ENCODE peak calls at places on chromosomes 4 and X, in seven cellular contexts. C, S, R, Q, N, J and O are unnamed samples.

GRCh38 chr4:147477439-147477838 is 3.5 kb upstream of the EDNRA start:
- DNase-seq in Q (no peak), N (no peak), J (no peak), S (no peak), C (no peak), R (no peak), O (no peak)

GRCh38 chr4:139223682-139224317 is 46.8 kb upstream of the ELF2 start:
- DNase-seq in N (peak), J (no peak), C (peak), R (no peak), Q (peak), S (no peak), O (no peak)

GRCh38 chr4:165966833-165967232 is 93.8 kb downstream of the TLL1 start:
- DNase-seq in Q (no peak), C (no peak), R (no peak), N (no peak), J (no peak), S (no peak), O (no peak)

GRCh38 chr4:43456383-43456782 is 563.9 kb downstream of the GRXCR1 start:
- DNase-seq in C (no peak), J (no peak), N (no peak), S (no peak), Q (no peak), R (no peak), O (no peak)

GRCh38 chr4:109947918-109948317 is 35.2 kb downstream of the EGF start:
- DNase-seq in C (no peak), J (no peak), R (no peak), Q (no peak), N (no peak), S (no peak), O (no peak)

GRCh38 chr4:8703401-8703696 is 110.8 kb downstream of the CPZ start:
- DNase-seq in Q (no peak), C (peak), S (no peak), N (no peak), J (peak), R (peak), O (no peak)

GRCh38 chrX:153321381-153322105 is at the start of gene PNMA6F:
- DNase-seq in S (no peak), Q (no peak), N (no peak), R (no peak), J (no peak), C (no peak), O (no peak)

GRCh38 chrX:39016551-39016950 is 215.3 kb downstream of the MID1IP1 start:
- DNase-seq in C (no peak), J (no peak), N (no peak), R (peak), Q (no peak), S (no peak), O (no peak)

GRCh38 chrX:46903458-46904242 is 8.6 kb upstream of the JADE3 start:
- DNase-seq in J (peak), R (peak), S (peak), N (peak), C (peak), Q (peak), O (peak)
- TF ChIP-seq CTCF in J (peak), R (peak), S (no peak), N (peak), C (peak), Q (peak), O (peak)

GRCh38 chrX:115894087-115894486 is 276.5 kb upstream of the AGTR2 start:
- DNase-seq in N (peak), R (no peak), S (no peak), Q (no peak), J (no peak), C (no peak), O (no peak)
- H3K4me3 ChIP-seq in N (no peak), R (no peak), S (no peak), Q (no peak), J (no peak), C (no peak), O (no peak)

DNA sequence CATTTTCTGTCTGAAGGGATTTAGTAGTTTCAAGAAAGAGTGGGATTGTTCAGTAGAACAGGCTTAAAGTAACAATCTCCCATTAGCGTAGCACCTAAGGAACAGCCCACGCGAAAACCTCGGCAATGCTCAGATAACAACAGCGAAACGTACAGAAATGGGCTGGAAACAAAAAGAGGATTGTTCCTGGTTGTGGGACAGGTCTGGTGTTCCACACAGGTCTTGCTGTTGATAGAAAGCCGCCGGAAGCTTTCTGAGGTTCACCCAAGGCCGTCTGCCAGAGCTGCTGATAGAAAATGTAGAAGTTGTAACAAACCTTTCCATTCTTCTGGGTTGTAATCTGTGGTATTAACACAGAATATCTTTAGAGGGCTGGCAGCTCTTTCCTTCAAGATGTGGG is 69.4 kb upstream of the CLCN4 start:
- DNase-seq in S (no peak), R (no peak), Q (peak), J (no peak), N (no peak), C (no peak), O (no peak)
- H3K27ac ChIP-seq in S (no peak), R (no peak), Q (no peak), J (no peak), N (no peak), C (no peak), O (no peak)

GRCh38 chrX:102560423-102561068 is 38.8 kb upstream of the ARMCX5 start:
- DNase-seq in S (no peak), N (no peak), Q (no peak), C (no peak), J (no peak), R (no peak), O (no peak)
- TF ChIP-seq CTCF in S (no peak), N (no peak), Q (no peak), C (no peak), J (no peak), R (no peak), O (no peak)

GRCh38 chr4:106263594-106264330 is 52.2 kb downstream of the TBCK start:
- DNase-seq in S (no peak), C (no peak), Q (no peak), J (no peak), R (no peak), N (no peak), O (no peak)
- H3K4me3 ChIP-seq in S (no peak), C (no peak), Q (no peak), J (no peak), R (no peak), N (no peak), O (no peak)

GRCh38 chrX:2501246-2502102 is 698 bp upstream of the DHRSX start:
- DNase-seq in N (no peak), Q (no peak), C (no peak), S (no peak), J (no peak), R (peak), O (no peak)
- H3K27ac ChIP-seq in N (no peak), Q (no peak), C (peak), S (no peak), J (no peak), R (peak), O (peak)

GRCh38 chr4:76626686-76627465 is 191.8 kb downstream of the SHROOM3 start:
- DNase-seq in J (no peak), S (no peak), R (no peak), C (no peak), Q (no peak), N (no peak), O (no peak)
- TF ChIP-seq CTCF in J (no peak), S (no peak), R (no peak), C (no peak), Q (no peak), N (no peak), O (no peak)